ENCODE peak calls at places on chromosome 6, in eight cellular contexts. U is NCI-H1105 treated with DMSO at 0.1 percent for 48 hours; R is right atrium auricular region; I is GM03348; H is AML-193; C is SJSA1; X is activated CD4-positive, CD25-positive, alpha-beta regulatory T cell; A is AG08395. W is an unnamed sample.

GRCh38 chr6:156359912-156360311 is 417.3 kb upstream of the ARID1B start:
- DNase-seq in C (no peak), H (no peak), X (no peak), R (no peak), I (no peak), U (no peak), A (no peak), W (no peak)

GRCh38 chr6:6942826-6943225 is 164.9 kb upstream of the RREB1 start:
- DNase-seq in H (peak), R (no peak), X (no peak), I (peak), C (no peak), U (peak), A (peak), W (no peak)

GRCh38 chr6:16239798-16240123 is 1.4 kb downstream of the GMPR start:
- DNase-seq in A (peak), X (no peak), C (peak), H (peak), R (no peak), I (no peak), U (peak), W (no peak)

GRCh38 chr6:155130161-155130853 is 133.5 kb upstream of the CLDN20 start:
- DNase-seq in X (no peak), C (no peak), I (no peak), H (no peak), R (no peak), U (no peak), A (no peak), W (no peak)

GRCh38 chr6:61869632-61870400 is 416.2 kb downstream of the KHDRBS2 start:
- DNase-seq in H (no peak), A (no peak), U (no peak), X (no peak), I (no peak), C (no peak), R (no peak), W (no peak)

GRCh38 chr6:101666256-101666655 is 272.7 kb downstream of the GRIK2 start:
- DNase-seq in A (peak), C (peak), R (no peak), H (no peak), I (peak), U (no peak), X (no peak), W (no peak)

GRCh38 chr6:159464827-159465226 is 228.2 kb downstream of the SOD2 start:
- DNase-seq in X (no peak), I (no peak), H (no peak), U (no peak), C (no peak), A (peak), R (no peak), W (no peak)

GRCh38 chr6:28522594-28523557 is 2.8 kb upstream of the GPX5 start:
- DNase-seq in H (no peak), A (no peak), U (no peak), I (no peak), X (no peak), C (no peak), R (no peak), W (no peak)

GRCh38 chr6:162615016-162615717 is 112.4 kb downstream of the PRKN start:
- DNase-seq in U (no peak), C (no peak), A (no peak), R (no peak), X (no peak), H (no peak), I (no peak), W (no peak)

GRCh38 chr6:157089258-157089657 is 234.1 kb downstream of the TMEM242 start:
- DNase-seq in H (no peak), X (no peak), R (no peak), C (peak), A (peak), I (peak), U (no peak), W (no peak)

W was measured in OCI-LY7.